ENCODE peak calls at places on chromosomes 13 and 19, in seven cellular contexts. One of them, this sample, is unnamed.

GRCh38 chr19:11261902-11262839 is at the start of gene DOCK6:
- DNase-seq in K562: peak
- DNase-seq in breast epithelium: no peak
- DNase-seq in SK-N-SH: peak
- DNase-seq in endothelial cell of umbilical vein: no peak
- DNase-seq in H1: peak
- DNase-seq in Panc1: no peak
- DNase-seq in this sample: no peak

GRCh38 chr13:67464154-67464553 is 234.0 kb upstream of the PCDH9 start:
- DNase-seq in K562: no peak
- DNase-seq in breast epithelium: no peak
- DNase-seq in SK-N-SH: no peak
- DNase-seq in endothelial cell of umbilical vein: no peak
- DNase-seq in H1: no peak
- DNase-seq in Panc1: no peak
- DNase-seq in this sample: no peak

GRCh38 chr13:94620286-94620896 is 18.7 kb downstream of the GPR180 start:
- DNase-seq in K562: peak
- DNase-seq in breast epithelium: no peak
- DNase-seq in SK-N-SH: peak
- DNase-seq in endothelial cell of umbilical vein: peak
- DNase-seq in H1: no peak
- DNase-seq in Panc1: no peak
- DNase-seq in this sample: no peak

GRCh38 chr13:36685912-36686311 is 12.1 kb downstream of the SERTM1 start:
- DNase-seq in K562: no peak
- DNase-seq in breast epithelium: no peak
- DNase-seq in SK-N-SH: no peak
- DNase-seq in endothelial cell of umbilical vein: no peak
- DNase-seq in H1: no peak
- DNase-seq in Panc1: no peak
- DNase-seq in this sample: no peak

GRCh38 chr19:277131-277530 is 14.1 kb downstream of the PLPP2 start:
- DNase-seq in K562: no peak
- DNase-seq in breast epithelium: no peak
- DNase-seq in SK-N-SH: peak
- DNase-seq in endothelial cell of umbilical vein: no peak
- DNase-seq in H1: no peak
- DNase-seq in Panc1: no peak
- DNase-seq in this sample: no peak

GRCh38 chr13:41916173-41916954 is 44.5 kb downstream of the VWA8 start:
- DNase-seq in K562: peak
- DNase-seq in breast epithelium: no peak
- DNase-seq in SK-N-SH: no peak
- DNase-seq in endothelial cell of umbilical vein: peak
- DNase-seq in H1: no peak
- DNase-seq in Panc1: no peak
- DNase-seq in this sample: peak

GRCh38 chr13:98846521-98846920 is 94.0 kb upstream of the SLC15A1 start:
- DNase-seq in K562: no peak
- DNase-seq in breast epithelium: no peak
- DNase-seq in SK-N-SH: no peak
- DNase-seq in endothelial cell of umbilical vein: no peak
- DNase-seq in H1: no peak
- DNase-seq in Panc1: no peak
- DNase-seq in this sample: no peak

GRCh38 chr13:83819156-83819555 is 63.1 kb downstream of the SLITRK1 start:
- DNase-seq in K562: no peak
- DNase-seq in breast epithelium: no peak
- DNase-seq in SK-N-SH: no peak
- DNase-seq in endothelial cell of umbilical vein: no peak
- DNase-seq in H1: no peak
- DNase-seq in Panc1: no peak
- DNase-seq in this sample: no peak

GRCh38 chr13:20073775-20074174 is 87.1 kb downstream of the GJA3 start:
- DNase-seq in K562: no peak
- DNase-seq in breast epithelium: no peak
- DNase-seq in SK-N-SH: no peak
- DNase-seq in endothelial cell of umbilical vein: no peak
- DNase-seq in H1: no peak
- DNase-seq in Panc1: no peak
- DNase-seq in this sample: no peak

GRCh38 chr19:4445963-4446668 is 11.5 kb downstream of the UBXN6 start:
- DNase-seq in K562: peak
- DNase-seq in breast epithelium: no peak
- DNase-seq in SK-N-SH: peak
- DNase-seq in endothelial cell of umbilical vein: no peak
- DNase-seq in H1: peak
- DNase-seq in Panc1: no peak
- DNase-seq in this sample: no peak

GRCh38 chr19:4443966-4444764 is 13.4 kb downstream of the UBXN6 start:
- DNase-seq in K562: peak
- DNase-seq in breast epithelium: no peak
- DNase-seq in SK-N-SH: peak
- DNase-seq in endothelial cell of umbilical vein: no peak
- DNase-seq in H1: no peak
- DNase-seq in Panc1: no peak
- DNase-seq in this sample: no peak

GRCh38 chr19:4446801-4447200 is 10.8 kb downstream of the UBXN6 start:
- DNase-seq in K562: no peak
- DNase-seq in breast epithelium: no peak
- DNase-seq in SK-N-SH: no peak
- DNase-seq in endothelial cell of umbilical vein: no peak
- DNase-seq in H1: no peak
- DNase-seq in Panc1: no peak
- DNase-seq in this sample: no peak

GRCh38 chr19:4443188-4443587 is 14.4 kb downstream of the UBXN6 start:
- DNase-seq in K562: peak
- DNase-seq in breast epithelium: no peak
- DNase-seq in SK-N-SH: no peak
- DNase-seq in endothelial cell of umbilical vein: no peak
- DNase-seq in H1: peak
- DNase-seq in Panc1: no peak
- DNase-seq in this sample: no peak

DNA sequence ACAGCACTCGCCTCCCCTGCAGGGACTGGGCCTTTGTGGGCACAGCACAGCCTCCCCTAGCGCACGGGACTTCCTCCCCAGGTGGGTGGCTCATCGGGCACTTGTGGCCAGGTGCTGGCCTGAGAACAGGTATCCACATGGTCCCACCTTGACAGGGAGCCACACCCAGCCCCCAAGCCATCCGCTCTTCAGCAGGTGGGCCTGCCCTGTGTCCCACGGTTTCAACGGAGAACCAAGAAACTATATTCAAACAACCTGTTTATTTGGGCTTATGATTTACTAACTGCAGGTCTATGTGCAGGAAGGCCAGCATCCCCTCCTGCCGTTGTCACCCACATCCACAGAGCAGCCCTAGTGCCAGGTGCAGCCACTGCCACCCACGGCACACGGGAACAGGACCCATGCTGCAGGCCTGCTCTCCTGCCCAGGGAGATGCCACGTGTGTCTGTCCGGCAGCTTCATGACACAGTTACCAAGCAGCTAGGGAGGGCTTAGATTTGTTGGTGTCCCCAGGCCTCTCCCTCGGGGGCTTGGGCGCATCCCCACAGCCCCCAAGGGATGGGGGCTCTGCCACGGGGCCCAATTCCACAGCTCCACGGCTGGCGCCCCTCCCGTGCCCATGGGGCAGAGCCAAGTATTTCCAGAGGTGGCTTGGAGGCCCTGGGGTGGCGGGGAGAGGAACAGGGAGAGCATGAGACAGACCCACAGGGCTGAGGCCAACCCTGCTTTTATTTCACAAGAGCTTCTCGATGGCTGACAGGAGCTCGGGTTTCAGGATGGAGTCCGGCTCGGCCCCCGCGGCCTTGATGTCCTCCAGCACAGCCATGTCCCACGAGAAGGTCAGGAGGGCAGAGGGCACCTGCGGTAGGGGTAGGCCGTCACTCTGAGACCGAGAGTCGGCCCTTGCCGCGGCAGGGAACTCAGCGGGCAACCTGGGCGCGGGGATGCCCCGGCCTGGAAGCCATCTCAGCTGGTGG is 12.5 kb downstream of the UBXN6 start:
- DNase-seq in K562: peak
- DNase-seq in breast epithelium: no peak
- DNase-seq in SK-N-SH: no peak
- DNase-seq in endothelial cell of umbilical vein: no peak
- DNase-seq in H1: peak
- DNase-seq in Panc1: no peak
- DNase-seq in this sample: no peak
- TF ChIP-seq POLR2AphosphoS5 in K562: no peak
- TF ChIP-seq POLR2AphosphoS5 in breast epithelium: no peak
- TF ChIP-seq POLR2AphosphoS5 in SK-N-SH: no peak
- TF ChIP-seq POLR2AphosphoS5 in endothelial cell of umbilical vein: no peak
- TF ChIP-seq POLR2AphosphoS5 in H1: peak
- TF ChIP-seq POLR2AphosphoS5 in Panc1: no peak
- TF ChIP-seq POLR2AphosphoS5 in this sample: no peak

GRCh38 chr19:1854542-1855039 is 6.3 kb upstream of the REXO1 start:
- DNase-seq in K562: peak
- DNase-seq in breast epithelium: no peak
- DNase-seq in SK-N-SH: no peak
- DNase-seq in endothelial cell of umbilical vein: no peak
- DNase-seq in H1: no peak
- DNase-seq in Panc1: no peak
- DNase-seq in this sample: no peak

GRCh38 chr19:1854032-1854541 is 5.8 kb upstream of the REXO1 start:
- DNase-seq in K562: no peak
- DNase-seq in breast epithelium: no peak
- DNase-seq in SK-N-SH: no peak
- DNase-seq in endothelial cell of umbilical vein: no peak
- DNase-seq in H1: no peak
- DNase-seq in Panc1: no peak
- DNase-seq in this sample: no peak

GRCh38 chr19:1852294-1852646 is 4.0 kb upstream of the REXO1 start:
- DNase-seq in K562: no peak
- DNase-seq in breast epithelium: no peak
- DNase-seq in SK-N-SH: no peak
- DNase-seq in endothelial cell of umbilical vein: no peak
- DNase-seq in H1: no peak
- DNase-seq in Panc1: no peak
- DNase-seq in this sample: no peak

GRCh38 chr19:1852729-1853128 is 4.4 kb upstream of the REXO1 start:
- DNase-seq in K562: no peak
- DNase-seq in breast epithelium: no peak
- DNase-seq in SK-N-SH: no peak
- DNase-seq in endothelial cell of umbilical vein: no peak
- DNase-seq in H1: no peak
- DNase-seq in Panc1: no peak
- DNase-seq in this sample: no peak

DNA sequence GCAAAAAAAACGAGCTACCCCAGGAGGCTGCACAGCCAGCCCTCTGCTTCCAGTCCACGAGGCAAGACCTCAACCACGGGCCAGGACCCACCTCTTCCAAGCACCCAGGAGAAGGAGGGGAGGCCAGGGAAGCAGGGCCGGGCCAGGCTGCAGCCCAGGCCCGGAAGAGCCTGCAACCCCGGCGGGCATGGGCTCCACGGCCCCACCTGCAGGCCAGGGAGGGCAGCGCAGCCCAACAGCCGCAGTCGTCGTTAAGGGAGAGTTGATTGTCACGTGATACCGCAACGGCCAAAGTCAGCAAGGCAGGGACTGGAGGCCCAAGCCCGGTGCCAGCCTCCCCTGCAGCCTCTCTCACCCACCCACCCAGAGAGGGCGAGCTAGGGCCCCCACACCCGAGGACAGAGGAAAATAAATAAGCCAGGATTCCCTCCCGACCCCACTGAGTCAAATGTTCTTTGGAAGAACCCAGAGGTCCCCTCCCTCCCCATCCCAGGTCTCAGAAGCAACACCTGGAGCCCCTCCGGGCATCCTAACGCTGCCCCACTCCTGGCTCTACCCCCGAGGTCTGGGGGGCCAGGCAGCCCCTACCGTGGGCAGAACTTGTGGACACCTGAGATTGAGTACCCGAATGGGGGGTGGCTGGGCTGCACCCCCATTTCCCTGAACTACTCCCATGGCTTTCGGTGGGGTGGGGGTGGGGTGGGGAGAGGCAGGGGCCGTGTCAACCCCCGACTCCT is 5.2 kb upstream of the REXO1 start:
- DNase-seq in K562: peak
- DNase-seq in breast epithelium: peak
- DNase-seq in SK-N-SH: peak
- DNase-seq in endothelial cell of umbilical vein: peak
- DNase-seq in H1: peak
- DNase-seq in Panc1: no peak
- DNase-seq in this sample: peak
- TF ChIP-seq POLR2AphosphoS5 in K562: no peak
- TF ChIP-seq POLR2AphosphoS5 in breast epithelium: peak
- TF ChIP-seq POLR2AphosphoS5 in SK-N-SH: no peak
- TF ChIP-seq POLR2AphosphoS5 in endothelial cell of umbilical vein: no peak
- TF ChIP-seq POLR2AphosphoS5 in H1: no peak
- TF ChIP-seq POLR2AphosphoS5 in Panc1: peak
- TF ChIP-seq POLR2AphosphoS5 in this sample: no peak

GRCh38 chr13:81172603-81173002 is 831.7 kb upstream of the SPRY2 start:
- DNase-seq in K562: no peak
- DNase-seq in breast epithelium: no peak
- DNase-seq in SK-N-SH: no peak
- DNase-seq in endothelial cell of umbilical vein: no peak
- DNase-seq in H1: no peak
- DNase-seq in Panc1: no peak
- DNase-seq in this sample: no peak

GRCh38 chr13:81171065-81171647 is 830.2 kb upstream of the SPRY2 start:
- DNase-seq in K562: peak
- DNase-seq in breast epithelium: no peak
- DNase-seq in SK-N-SH: peak
- DNase-seq in endothelial cell of umbilical vein: peak
- DNase-seq in H1: no peak
- DNase-seq in Panc1: peak
- DNase-seq in this sample: no peak
- TF ChIP-seq POLR2AphosphoS5 in K562: no peak
- TF ChIP-seq POLR2AphosphoS5 in breast epithelium: no peak
- TF ChIP-seq POLR2AphosphoS5 in SK-N-SH: no peak
- TF ChIP-seq POLR2AphosphoS5 in endothelial cell of umbilical vein: no peak
- TF ChIP-seq POLR2AphosphoS5 in H1: no peak
- TF ChIP-seq POLR2AphosphoS5 in Panc1: no peak
- TF ChIP-seq POLR2AphosphoS5 in this sample: no peak

DNA sequence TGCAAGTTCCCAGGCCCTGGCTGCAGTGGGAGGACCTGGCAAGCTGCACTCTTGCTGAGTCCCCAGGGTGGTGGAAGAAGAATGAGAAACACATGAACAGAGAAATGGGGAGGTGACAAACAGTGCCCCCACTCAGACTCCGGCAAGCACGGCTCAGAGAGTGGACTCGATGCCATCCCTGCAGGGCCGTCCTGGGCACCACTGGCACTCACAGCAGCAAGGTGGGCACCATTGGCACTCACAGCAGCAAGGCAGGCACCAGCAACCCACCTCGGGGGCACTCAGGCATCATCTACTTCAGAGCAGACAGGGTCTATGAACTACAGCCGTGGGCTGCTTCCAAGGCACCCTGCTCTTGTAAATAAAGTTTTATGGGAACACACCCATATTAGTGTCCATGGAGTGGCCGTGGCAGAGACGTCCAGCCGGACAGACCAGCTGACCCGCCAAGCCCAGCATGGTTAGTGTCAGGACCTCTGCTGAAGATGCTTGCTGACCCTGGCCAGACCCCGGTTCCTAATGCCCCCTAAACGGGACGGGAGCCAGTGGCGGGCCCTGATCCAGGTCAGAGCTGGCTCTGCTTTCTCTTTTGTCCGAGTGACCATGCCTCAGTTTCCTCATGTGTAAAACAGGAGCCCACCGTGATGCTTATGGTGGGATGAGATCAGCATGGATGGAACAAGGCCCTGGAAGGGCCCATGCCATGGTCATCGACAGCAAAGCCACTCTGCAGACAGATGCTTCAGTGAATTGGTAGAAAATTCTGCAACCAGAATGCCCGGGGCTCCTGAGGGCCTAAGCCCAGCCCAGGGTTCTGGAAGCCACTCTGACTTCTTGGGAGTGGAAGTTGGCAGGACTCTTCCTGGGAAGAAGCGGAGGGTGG is 2.1 kb upstream of the F10 start:
- DNase-seq in K562: no peak
- DNase-seq in breast epithelium: peak
- DNase-seq in SK-N-SH: no peak
- DNase-seq in endothelial cell of umbilical vein: no peak
- DNase-seq in H1: no peak
- DNase-seq in Panc1: no peak
- DNase-seq in this sample: no peak
- TF ChIP-seq POLR2AphosphoS5 in K562: no peak
- TF ChIP-seq POLR2AphosphoS5 in breast epithelium: no peak
- TF ChIP-seq POLR2AphosphoS5 in SK-N-SH: no peak
- TF ChIP-seq POLR2AphosphoS5 in endothelial cell of umbilical vein: no peak
- TF ChIP-seq POLR2AphosphoS5 in H1: no peak
- TF ChIP-seq POLR2AphosphoS5 in Panc1: no peak
- TF ChIP-seq POLR2AphosphoS5 in this sample: no peak

This sample was measured in GM12892.